ENCODE peak calls at places on chromosomes 13 and 19, in five cellular contexts. One of them, this sample, is unnamed.
A peak's percentile ranks its signal among the peaks of the same experiment; 100 is the strongest.

GRCh38 chr13:58949646-58950045 is 1214.1 kb downstream of the DIAPH3 start:
- DNase-seq in DMS79: no peak
- DNase-seq in activated CD4-positive, alpha-beta T cell treated with anti-CD3 and anti-CD28 coated beads for 36 hours: no peak
- DNase-seq in iris pigment epithelial cell: no peak
- DNase-seq in cardiac muscle cell: no peak
- DNase-seq in this sample: no peak

GRCh38 chr13:93794197-93794885 is 567.7 kb downstream of the GPC6 start:
- DNase-seq in DMS79: no peak
- DNase-seq in activated CD4-positive, alpha-beta T cell treated with anti-CD3 and anti-CD28 coated beads for 36 hours: peak; percentile 76
- DNase-seq in iris pigment epithelial cell: no peak
- DNase-seq in cardiac muscle cell: no peak
- DNase-seq in this sample: no peak

GRCh38 chr13:98664047-98664446 is 87.1 kb upstream of the STK24 start:
- DNase-seq in DMS79: no peak
- DNase-seq in activated CD4-positive, alpha-beta T cell treated with anti-CD3 and anti-CD28 coated beads for 36 hours: peak; percentile 88
- DNase-seq in iris pigment epithelial cell: peak; percentile 72
- DNase-seq in cardiac muscle cell: no peak
- DNase-seq in this sample: peak; percentile 19

GRCh38 chr13:112065867-112066623 is 904 bp upstream of the SOX1 start:
- DNase-seq in DMS79: peak; percentile 87
- DNase-seq in activated CD4-positive, alpha-beta T cell treated with anti-CD3 and anti-CD28 coated beads for 36 hours: no peak
- DNase-seq in iris pigment epithelial cell: no peak
- DNase-seq in cardiac muscle cell: no peak
- DNase-seq in this sample: no peak

GRCh38 chr19:35154535-35155406 is at the start of gene FXYD5:
- DNase-seq in DMS79: no peak
- DNase-seq in activated CD4-positive, alpha-beta T cell treated with anti-CD3 and anti-CD28 coated beads for 36 hours: peak; percentile 93
- DNase-seq in iris pigment epithelial cell: peak; percentile 84
- DNase-seq in cardiac muscle cell: no peak
- DNase-seq in this sample: peak; percentile 73

GRCh38 chr19:18683955-18684641 is 618 bp downstream of the CRTC1 start:
- DNase-seq in DMS79: no peak
- DNase-seq in activated CD4-positive, alpha-beta T cell treated with anti-CD3 and anti-CD28 coated beads for 36 hours: no peak
- DNase-seq in iris pigment epithelial cell: no peak
- DNase-seq in cardiac muscle cell: no peak
- DNase-seq in this sample: no peak

GRCh38 chr19:48551437-48552302 is at the start of gene SULT2B1:
- DNase-seq in DMS79: peak; percentile 56
- DNase-seq in activated CD4-positive, alpha-beta T cell treated with anti-CD3 and anti-CD28 coated beads for 36 hours: no peak
- DNase-seq in iris pigment epithelial cell: no peak
- DNase-seq in cardiac muscle cell: no peak
- DNase-seq in this sample: no peak

GRCh38 chr13:97621631-97622030 is 187.7 kb downstream of the RAP2A start:
- DNase-seq in DMS79: no peak
- DNase-seq in activated CD4-positive, alpha-beta T cell treated with anti-CD3 and anti-CD28 coated beads for 36 hours: no peak
- DNase-seq in iris pigment epithelial cell: no peak
- DNase-seq in cardiac muscle cell: no peak
- DNase-seq in this sample: no peak

GRCh38 chr19:32858155-32858554 is 11.4 kb downstream of the SLC7A9 start:
- DNase-seq in DMS79: no peak
- DNase-seq in activated CD4-positive, alpha-beta T cell treated with anti-CD3 and anti-CD28 coated beads for 36 hours: no peak
- DNase-seq in iris pigment epithelial cell: no peak
- DNase-seq in cardiac muscle cell: no peak
- DNase-seq in this sample: no peak